ENCODE peak calls at places on chromosomes 6 and 20, in eight cellular contexts. H, M, E, R, F, K, B and V are unnamed samples.

GRCh38 chr20:57594092-57594911 is 25.9 kb downstream of the ZBP1 start:
- DNase-seq in H (peak; percentile 46), K (peak; percentile 8), M (peak; percentile 35), B (no peak), E (peak; percentile 65), R (no peak), F (peak; percentile 70), V (peak; percentile 72)

GRCh38 chr6:163355471-163355991 is 59.0 kb upstream of the QKI start:
- DNase-seq in M (peak; percentile 85), R (no peak), K (peak; percentile 67), B (no peak), H (no peak), F (peak; percentile 79), E (peak; percentile 59), V (no peak)

GRCh38 chr6:34155471-34156300 is 9.8 kb upstream of the GRM4 start:
- DNase-seq in K (no peak), B (no peak), R (no peak), F (no peak), H (no peak), E (no peak), M (no peak), V (no peak)

GRCh38 chr20:51562334-51563140 is 20.0 kb upstream of the NFATC2 start:
- DNase-seq in M (peak; percentile 94), B (peak; percentile 83), F (peak; percentile 12), H (peak; percentile 7), K (peak; percentile 95), E (peak; percentile 93), R (peak; percentile 79), V (peak; percentile 11)

GRCh38 chr20:48574383-48574782 is 253.4 kb downstream of the PREX1 start:
- DNase-seq in M (no peak), F (peak; percentile 88), B (no peak), K (no peak), E (no peak), H (no peak), R (no peak), V (peak; percentile 84)

GRCh38 chr6:53244958-53245357 is 96.3 kb upstream of the GCM1 start:
- DNase-seq in M (no peak), K (no peak), F (no peak), H (no peak), E (no peak), B (no peak), R (no peak), V (no peak)

GRCh38 chr20:4780245-4780644 is 58.5 kb downstream of the PRND start:
- DNase-seq in M (no peak), H (peak; percentile 23), K (no peak), R (no peak), B (no peak), E (no peak), F (no peak), V (no peak)

GRCh38 chr6:1381397-1382330 is 7.7 kb upstream of the FOXF2 start:
- DNase-seq in B (no peak), H (peak; percentile 46), E (peak; percentile 68), K (no peak), F (peak; percentile 18), M (peak; percentile 29), R (no peak), V (peak; percentile 61)

GRCh38 chr20:33653900-33654596 is 8.1 kb upstream of the C20orf144 start:
- DNase-seq in R (no peak), K (no peak), F (peak; percentile 21), M (no peak), H (no peak), B (no peak), E (peak; percentile 62), V (no peak)

GRCh38 chr6:47520282-47520681 is 42.7 kb downstream of the CD2AP start:
- DNase-seq in R (no peak), H (no peak), E (no peak), F (no peak), M (no peak), K (no peak), B (no peak), V (no peak)

GRCh38 chr6:97969065-97969464 is 686.0 kb upstream of the MMS22L start:
- DNase-seq in B (no peak), K (no peak), F (no peak), M (no peak), H (no peak), E (no peak), R (no peak), V (no peak)

GRCh38 chr6:116244284-116244683 is 9.6 kb downstream of the TSPYL4 start:
- DNase-seq in H (no peak), R (no peak), M (no peak), E (peak; percentile 11), B (no peak), K (no peak), F (no peak), V (peak; percentile 25)

GRCh38 chr20:61929561-61929960 is 136.1 kb downstream of the TAF4 start:
- DNase-seq in B (no peak), R (no peak), H (no peak), F (no peak), M (no peak), E (no peak), K (no peak), V (no peak)

GRCh38 chr20:37204056-37204455 is 24.7 kb upstream of the MROH8 start:
- DNase-seq in F (no peak), M (no peak), H (no peak), K (no peak), B (no peak), R (no peak), E (no peak), V (no peak)

GRCh38 chr6:14743465-14744211 is 502.2 kb upstream of the JARID2 start:
- DNase-seq in B (peak; percentile 96), R (peak; percentile 97), H (no peak), E (peak; percentile 99), M (no peak), K (peak; percentile 100), F (no peak), V (no peak)

GRCh38 chr6:79203753-79204253 is 30.7 kb downstream of the HMGN3 start:
- DNase-seq in F (no peak), R (no peak), M (no peak), E (no peak), K (no peak), B (no peak), H (no peak), V (no peak)

GRCh38 chr6:127117979-127118504 is 429 bp upstream of the RSPO3 start:
- DNase-seq in H (no peak), M (no peak), B (no peak), F (no peak), K (no peak), R (no peak), E (no peak), V (no peak)
- H3K4me3 ChIP-seq in H (no peak overlapping the region), M (peak overlapping the region; percentile 57), B (peak overlapping the region; percentile 51), F (no peak overlapping the region), K (peak overlapping the region; percentile 28), R (peak overlapping the region; percentile 38), E (no peak overlapping the region), V (no peak overlapping the region)

GRCh38 chr6:143936347-143936746 is 71.7 kb downstream of the PLAGL1 start:
- DNase-seq in E (no peak), K (no peak), M (no peak), H (no peak), B (no peak), R (no peak), F (no peak), V (no peak)
- H3K4me3 ChIP-seq in E (no peak overlapping the region), K (no peak overlapping the region), M (no peak overlapping the region), H (no peak overlapping the region), B (no peak overlapping the region), R (no peak overlapping the region), F (no peak overlapping the region), V (no peak overlapping the region)

GRCh38 chr6:96814581-96814980 is 22.7 kb downstream of the GPR63 start:
- DNase-seq in B (no peak), F (no peak), E (no peak), M (no peak), K (peak; percentile 1), R (no peak), H (no peak), V (no peak)

GRCh38 chr6:96812077-96812703 is 25.1 kb downstream of the GPR63 start:
- DNase-seq in F (no peak), E (no peak), K (peak; percentile 24), M (no peak), H (no peak), B (no peak), R (no peak), V (no peak)

GRCh38 chr6:96811670-96812069 is 25.6 kb downstream of the GPR63 start:
- DNase-seq in H (no peak), K (no peak), E (no peak), R (no peak), M (no peak), F (no peak), B (no peak), V (no peak)

GRCh38 chr6:96821034-96821433 is 16.2 kb downstream of the GPR63 start:
- DNase-seq in M (no peak), F (no peak), H (no peak), R (no peak), E (no peak), K (no peak), B (no peak), V (no peak)

DNA sequence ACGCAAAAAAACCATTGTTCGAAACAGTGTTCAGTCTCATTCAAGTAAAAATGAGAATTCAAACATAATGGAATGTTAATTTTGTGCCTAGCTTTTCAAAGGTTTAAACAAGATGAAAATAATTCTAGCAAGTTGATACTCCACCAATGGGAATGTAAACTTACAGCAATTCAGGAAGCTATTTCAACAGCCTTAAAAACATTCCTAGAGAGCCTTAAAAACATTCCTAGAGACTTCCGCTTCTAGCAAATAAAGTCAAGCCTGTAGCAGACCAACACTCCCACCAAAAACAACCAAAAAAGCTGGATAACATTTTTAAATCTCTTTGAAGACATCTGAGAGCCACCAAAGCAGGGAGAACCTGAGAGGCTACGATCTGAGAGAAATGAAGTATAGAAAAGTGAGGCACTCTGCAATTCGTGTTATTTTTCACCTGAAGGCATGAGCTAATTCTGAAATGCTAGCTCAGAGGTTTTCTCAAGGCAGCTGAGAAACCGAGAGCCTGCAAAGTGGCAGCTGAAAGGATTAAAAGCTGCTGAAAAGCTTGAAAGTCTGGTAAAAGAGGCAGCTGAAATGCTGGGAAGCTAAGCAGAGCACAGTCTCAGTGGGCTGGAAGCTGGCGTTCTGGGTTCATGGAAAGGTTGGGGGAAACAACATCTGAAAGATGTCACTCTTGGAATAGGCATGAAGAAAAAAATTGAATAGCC is 20.9 kb downstream of the GPR63 start:
- DNase-seq in B (no peak), H (no peak), F (peak; percentile 76), E (no peak), K (peak; percentile 48), R (no peak), M (no peak), V (no peak)
- H3K4me3 ChIP-seq in B (peak overlapping the region; percentile 8), H (no peak overlapping the region), F (peak overlapping the region; percentile 50), E (no peak overlapping the region), K (no peak overlapping the region), R (no peak overlapping the region), M (no peak overlapping the region), V (no peak overlapping the region)

DNA sequence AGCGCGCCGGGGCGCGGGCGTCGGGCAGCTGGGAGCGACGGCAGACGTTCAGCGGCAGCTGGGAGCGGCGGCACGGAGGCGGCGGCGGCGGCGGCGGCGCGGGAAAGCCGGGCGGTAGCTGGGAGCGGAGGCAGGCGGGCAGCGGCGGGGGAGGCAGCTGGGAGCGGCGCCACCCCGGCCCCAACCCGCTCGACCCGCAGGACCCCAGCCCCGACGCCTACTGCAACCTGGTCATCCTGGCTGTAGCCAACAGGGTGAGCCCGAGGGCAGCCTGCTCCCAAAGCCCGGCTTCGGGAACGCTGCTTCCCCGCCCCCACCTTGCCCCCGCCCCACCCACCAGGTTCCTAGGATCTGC is 8.9 kb downstream of the CCM2L start:
- DNase-seq in H (no peak), E (no peak), M (no peak), K (no peak), R (no peak), B (no peak), F (peak; percentile 58), V (peak; percentile 61)
- H3K4me3 ChIP-seq in H (no peak overlapping the region), E (no peak overlapping the region), M (peak overlapping the region; percentile 63), K (no peak overlapping the region), R (no peak overlapping the region), B (no peak overlapping the region), F (peak overlapping the region; percentile 74), V (peak overlapping the region; percentile 30)

GRCh38 chr20:38216736-38217595 is 43.6 kb downstream of the KIAA1755 start:
- DNase-seq in M (no peak), H (no peak), E (no peak), F (no peak), B (no peak), R (no peak), K (no peak), V (no peak)
- H3K4me3 ChIP-seq in M (no peak overlapping the region), H (no peak overlapping the region), E (peak overlapping the region; percentile 44), F (no peak overlapping the region), B (peak overlapping the region; percentile 17), R (no peak overlapping the region), K (no peak overlapping the region), V (no peak overlapping the region)